ENCODE peak calls at places on chromosomes 5 and 9, in four cellular contexts. One of them, this sample, is unnamed.
A peak's percentile ranks its signal among the peaks of the same experiment; 100 is the strongest.

GRCh38 chr9:108746001-108746400 is 109.8 kb downstream of the ACTL7B start:
- DNase-seq in neural progenitor cell: no peak
- DNase-seq in AG09319: no peak
- DNase-seq in CD4-positive, alpha-beta T cell: no peak
- DNase-seq in this sample: no peak

GRCh38 chr5:150780816-150781221 is 2.3 kb downstream of the SMIM3 start:
- DNase-seq in CD4-positive, alpha-beta T cell: no peak
- DNase-seq in AG09319: no peak
- DNase-seq in neural progenitor cell: no peak
- DNase-seq in this sample: no peak

GRCh38 chr5:5404376-5404775 is 18.1 kb upstream of the ICE1 start:
- DNase-seq in AG09319: no peak
- DNase-seq in CD4-positive, alpha-beta T cell: no peak
- DNase-seq in neural progenitor cell: no peak
- DNase-seq in this sample: no peak

GRCh38 chr9:92947268-92948031 is at the start of gene FGD3:
- DNase-seq in CD4-positive, alpha-beta T cell: peak; percentile 55
- DNase-seq in neural progenitor cell: peak; percentile 38
- DNase-seq in AG09319: no peak
- DNase-seq in this sample: peak; percentile 53

GRCh38 chr9:79012561-79012960 is 559.2 kb upstream of the TLE4 start:
- DNase-seq in AG09319: no peak
- DNase-seq in neural progenitor cell: no peak
- DNase-seq in CD4-positive, alpha-beta T cell: no peak
- DNase-seq in this sample: no peak

GRCh38 chr5:174045470-174046025 is at the start of gene NSG2:
- DNase-seq in neural progenitor cell: peak; percentile 98
- DNase-seq in AG09319: peak; percentile 19
- DNase-seq in CD4-positive, alpha-beta T cell: no peak
- DNase-seq in this sample: peak; percentile 89

GRCh38 chr5:137481596-137481995 is 17.5 kb downstream of the SPOCK1 start:
- DNase-seq in CD4-positive, alpha-beta T cell: no peak
- DNase-seq in AG09319: no peak
- DNase-seq in neural progenitor cell: no peak
- DNase-seq in this sample: no peak

GRCh38 chr5:129410488-129410887 is 49.6 kb upstream of the ADAMTS19 start:
- DNase-seq in CD4-positive, alpha-beta T cell: no peak
- DNase-seq in neural progenitor cell: peak; percentile 68
- DNase-seq in AG09319: no peak
- DNase-seq in this sample: no peak

GRCh38 chr9:95495988-95496387 is 20.8 kb downstream of the PTCH1 start:
- DNase-seq in AG09319: no peak
- DNase-seq in neural progenitor cell: peak; percentile 93
- DNase-seq in CD4-positive, alpha-beta T cell: no peak
- DNase-seq in this sample: no peak

GRCh38 chr5:179375966-179376365 is 30.7 kb upstream of the ADAMTS2 start:
- DNase-seq in CD4-positive, alpha-beta T cell: no peak
- DNase-seq in neural progenitor cell: no peak
- DNase-seq in AG09319: no peak
- DNase-seq in this sample: no peak

GRCh38 chr5:54909911-54910870 is 75.2 kb downstream of the ESM1 start:
- DNase-seq in AG09319: peak; percentile 32
- DNase-seq in neural progenitor cell: no peak
- DNase-seq in CD4-positive, alpha-beta T cell: no peak
- DNase-seq in this sample: no peak

GRCh38 chr5:69217154-69217731 is 17.4 kb upstream of the CDK7 start:
- DNase-seq in CD4-positive, alpha-beta T cell: peak; percentile 94
- DNase-seq in AG09319: no peak
- DNase-seq in neural progenitor cell: no peak
- DNase-seq in this sample: no peak

GRCh38 chr5:123771715-123772114 is 259.7 kb downstream of the CSNK1G3 start:
- DNase-seq in AG09319: no peak
- DNase-seq in CD4-positive, alpha-beta T cell: no peak
- DNase-seq in neural progenitor cell: peak; percentile 15
- DNase-seq in this sample: no peak

GRCh38 chr5:38835887-38836286 is 9.9 kb upstream of the OSMR start:
- DNase-seq in CD4-positive, alpha-beta T cell: no peak
- DNase-seq in neural progenitor cell: peak; percentile 3
- DNase-seq in AG09319: no peak
- DNase-seq in this sample: no peak

GRCh38 chr5:68225188-68225910 is 9.8 kb downstream of the PIK3R1 start:
- DNase-seq in AG09319: peak; percentile 69
- DNase-seq in neural progenitor cell: no peak
- DNase-seq in CD4-positive, alpha-beta T cell: no peak
- DNase-seq in this sample: no peak

GRCh38 chr5:112649882-112650281 is 87.8 kb upstream of the APC start:
- DNase-seq in CD4-positive, alpha-beta T cell: no peak
- DNase-seq in AG09319: no peak
- DNase-seq in neural progenitor cell: no peak
- DNase-seq in this sample: no peak

GRCh38 chr9:73137286-73137899 is 14.3 kb upstream of the ANXA1 start:
- DNase-seq in neural progenitor cell: peak; percentile 27
- DNase-seq in CD4-positive, alpha-beta T cell: no peak
- DNase-seq in AG09319: no peak
- DNase-seq in this sample: no peak

GRCh38 chr9:135219676-135220600 is 132.5 kb downstream of the OLFM1 start:
- DNase-seq in neural progenitor cell: no peak
- DNase-seq in AG09319: no peak
- DNase-seq in CD4-positive, alpha-beta T cell: no peak
- DNase-seq in this sample: no peak

GRCh38 chr5:91955610-91956009 is 572.5 kb upstream of the ARRDC3 start:
- DNase-seq in CD4-positive, alpha-beta T cell: no peak
- DNase-seq in neural progenitor cell: no peak
- DNase-seq in AG09319: no peak
- DNase-seq in this sample: no peak

GRCh38 chr5:98872679-98873078 is 56.1 kb downstream of the CHD1 start:
- DNase-seq in AG09319: no peak
- DNase-seq in neural progenitor cell: no peak
- DNase-seq in CD4-positive, alpha-beta T cell: no peak
- DNase-seq in this sample: no peak

GRCh38 chr9:94757158-94757557 is 30.7 kb downstream of the AOPEP start:
- DNase-seq in CD4-positive, alpha-beta T cell: no peak
- DNase-seq in neural progenitor cell: no peak
- DNase-seq in AG09319: no peak
- DNase-seq in this sample: no peak

GRCh38 chr5:147690595-147690994 is 91.9 kb downstream of the JAKMIP2 start:
- DNase-seq in neural progenitor cell: no peak
- DNase-seq in CD4-positive, alpha-beta T cell: no peak
- DNase-seq in AG09319: no peak
- DNase-seq in this sample: no peak

GRCh38 chr5:55918097-55919035 is 67.2 kb downstream of the IL31RA start:
- DNase-seq in AG09319: no peak
- DNase-seq in CD4-positive, alpha-beta T cell: no peak
- DNase-seq in neural progenitor cell: no peak
- DNase-seq in this sample: no peak

GRCh38 chr5:22779499-22779898 is 73.6 kb downstream of the CDH12 start:
- DNase-seq in CD4-positive, alpha-beta T cell: no peak
- DNase-seq in AG09319: no peak
- DNase-seq in neural progenitor cell: no peak
- DNase-seq in this sample: no peak

GRCh38 chr9:79962836-79963235 is 391.1 kb downstream of the TLE4 start:
- DNase-seq in neural progenitor cell: peak; percentile 77
- DNase-seq in AG09319: no peak
- DNase-seq in CD4-positive, alpha-beta T cell: no peak
- DNase-seq in this sample: no peak

GRCh38 chr5:58666598-58667595 is 84.0 kb downstream of the RAB3C start:
- DNase-seq in neural progenitor cell: peak; percentile 61
- DNase-seq in AG09319: no peak
- DNase-seq in CD4-positive, alpha-beta T cell: no peak
- DNase-seq in this sample: no peak

GRCh38 chr5:95285406-95285761 is 490 bp upstream of the MCTP1 start:
- DNase-seq in CD4-positive, alpha-beta T cell: no peak
- DNase-seq in neural progenitor cell: peak; percentile 53
- DNase-seq in AG09319: no peak
- DNase-seq in this sample: no peak

GRCh38 chr5:151684690-151685361 is 1.9 kb downstream of the SPARC start:
- DNase-seq in neural progenitor cell: peak; percentile 72
- DNase-seq in CD4-positive, alpha-beta T cell: no peak
- DNase-seq in AG09319: peak; percentile 96
- DNase-seq in this sample: no peak

GRCh38 chr9:137150485-137151060 is 11.6 kb downstream of the GRIN1 start:
- DNase-seq in CD4-positive, alpha-beta T cell: no peak
- DNase-seq in neural progenitor cell: no peak
- DNase-seq in AG09319: no peak
- DNase-seq in this sample: no peak

GRCh38 chr5:55141945-55142690 is 17.9 kb upstream of the GPX8 start:
- DNase-seq in AG09319: no peak
- DNase-seq in neural progenitor cell: no peak
- DNase-seq in CD4-positive, alpha-beta T cell: no peak
- DNase-seq in this sample: no peak

GRCh38 chr5:145852990-145853389 is 17.8 kb upstream of the PRELID2 start:
- DNase-seq in AG09319: no peak
- DNase-seq in CD4-positive, alpha-beta T cell: no peak
- DNase-seq in neural progenitor cell: no peak
- DNase-seq in this sample: no peak

GRCh38 chr5:177438468-177438867 is 8.1 kb upstream of the PRR7 start:
- DNase-seq in AG09319: no peak
- DNase-seq in neural progenitor cell: no peak
- DNase-seq in CD4-positive, alpha-beta T cell: no peak
- DNase-seq in this sample: no peak

GRCh38 chr5:173971681-173972080 is 17.3 kb upstream of the C5orf47 start:
- DNase-seq in neural progenitor cell: no peak
- DNase-seq in CD4-positive, alpha-beta T cell: no peak
- DNase-seq in AG09319: no peak
- DNase-seq in this sample: no peak

GRCh38 chr5:72427016-72427415 is 80.2 kb downstream of the ZNF366 start:
- DNase-seq in CD4-positive, alpha-beta T cell: no peak
- DNase-seq in neural progenitor cell: no peak
- DNase-seq in AG09319: no peak
- DNase-seq in this sample: no peak

GRCh38 chr5:415928-416635 is 26.9 kb upstream of the EXOC3 start:
- DNase-seq in neural progenitor cell: peak; percentile 20
- DNase-seq in AG09319: no peak
- DNase-seq in CD4-positive, alpha-beta T cell: no peak
- DNase-seq in this sample: no peak

GRCh38 chr9:98807070-98807810 is at the start of gene GALNT12:
- DNase-seq in CD4-positive, alpha-beta T cell: peak; percentile 54
- DNase-seq in AG09319: no peak
- DNase-seq in neural progenitor cell: peak; percentile 80
- DNase-seq in this sample: peak; percentile 25

GRCh38 chr5:67530609-67531255 is 334.1 kb upstream of the CD180 start:
- DNase-seq in AG09319: no peak
- DNase-seq in neural progenitor cell: no peak
- DNase-seq in CD4-positive, alpha-beta T cell: no peak
- DNase-seq in this sample: no peak

GRCh38 chr9:127735530-127736176 is 559 bp upstream of the TOR2A start:
- DNase-seq in CD4-positive, alpha-beta T cell: no peak
- DNase-seq in AG09319: no peak
- DNase-seq in neural progenitor cell: peak; percentile 57
- DNase-seq in this sample: no peak
- TF ChIP-seq CTCF in CD4-positive, alpha-beta T cell: no peak
- TF ChIP-seq CTCF in AG09319: no peak
- TF ChIP-seq CTCF in neural progenitor cell: no peak
- TF ChIP-seq CTCF in this sample: no peak

GRCh38 chr9:69221036-69221435 is 47.0 kb downstream of the TJP2 start:
- DNase-seq in CD4-positive, alpha-beta T cell: no peak
- DNase-seq in AG09319: no peak
- DNase-seq in neural progenitor cell: no peak
- DNase-seq in this sample: no peak

GRCh38 chr9:69229367-69229766 is 55.3 kb downstream of the TJP2 start:
- DNase-seq in neural progenitor cell: no peak
- DNase-seq in AG09319: no peak
- DNase-seq in CD4-positive, alpha-beta T cell: no peak
- DNase-seq in this sample: no peak

GRCh38 chr9:69218166-69218565 is 44.1 kb downstream of the TJP2 start:
- DNase-seq in CD4-positive, alpha-beta T cell: no peak
- DNase-seq in AG09319: no peak
- DNase-seq in neural progenitor cell: no peak
- DNase-seq in this sample: no peak

GRCh38 chr9:69222953-69223352 is 48.9 kb downstream of the TJP2 start:
- DNase-seq in CD4-positive, alpha-beta T cell: no peak
- DNase-seq in neural progenitor cell: no peak
- DNase-seq in AG09319: no peak
- DNase-seq in this sample: no peak

DNA sequence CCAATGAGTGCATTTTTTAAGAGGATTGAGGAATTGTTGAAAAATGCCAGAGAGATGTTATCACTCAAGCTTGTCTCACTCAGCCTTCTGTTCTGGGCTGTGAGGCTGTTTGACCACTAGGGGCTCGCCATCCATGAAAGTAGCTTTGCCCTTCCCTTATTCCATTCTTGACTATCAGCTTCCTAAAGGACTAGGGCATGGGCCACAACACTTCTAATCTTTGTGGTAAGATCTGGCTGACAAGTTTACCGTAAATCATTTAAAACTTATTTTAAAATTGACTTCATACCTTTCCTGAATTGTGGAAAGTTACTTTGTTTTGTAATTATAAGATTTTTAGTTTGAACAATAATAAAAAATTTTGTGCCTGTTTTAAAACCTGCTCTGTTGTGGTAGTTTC is 49.5 kb downstream of the TJP2 start:
- DNase-seq in neural progenitor cell: peak; percentile 73
- DNase-seq in AG09319: no peak
- DNase-seq in CD4-positive, alpha-beta T cell: no peak
- DNase-seq in this sample: peak; percentile 18
- TF ChIP-seq CTCF in neural progenitor cell: peak; percentile 85
- TF ChIP-seq CTCF in AG09319: peak; percentile 66
- TF ChIP-seq CTCF in CD4-positive, alpha-beta T cell: no peak
- TF ChIP-seq CTCF in this sample: peak; percentile 80

GRCh38 chr5:93092349-93093105 is 488.5 kb downstream of the NR2F1-AS1 start:
- DNase-seq in CD4-positive, alpha-beta T cell: no peak
- DNase-seq in neural progenitor cell: no peak
- DNase-seq in AG09319: no peak
- DNase-seq in this sample: no peak
- TF ChIP-seq CTCF in CD4-positive, alpha-beta T cell: no peak
- TF ChIP-seq CTCF in neural progenitor cell: no peak
- TF ChIP-seq CTCF in AG09319: peak; percentile 57
- TF ChIP-seq CTCF in this sample: no peak

DNA sequence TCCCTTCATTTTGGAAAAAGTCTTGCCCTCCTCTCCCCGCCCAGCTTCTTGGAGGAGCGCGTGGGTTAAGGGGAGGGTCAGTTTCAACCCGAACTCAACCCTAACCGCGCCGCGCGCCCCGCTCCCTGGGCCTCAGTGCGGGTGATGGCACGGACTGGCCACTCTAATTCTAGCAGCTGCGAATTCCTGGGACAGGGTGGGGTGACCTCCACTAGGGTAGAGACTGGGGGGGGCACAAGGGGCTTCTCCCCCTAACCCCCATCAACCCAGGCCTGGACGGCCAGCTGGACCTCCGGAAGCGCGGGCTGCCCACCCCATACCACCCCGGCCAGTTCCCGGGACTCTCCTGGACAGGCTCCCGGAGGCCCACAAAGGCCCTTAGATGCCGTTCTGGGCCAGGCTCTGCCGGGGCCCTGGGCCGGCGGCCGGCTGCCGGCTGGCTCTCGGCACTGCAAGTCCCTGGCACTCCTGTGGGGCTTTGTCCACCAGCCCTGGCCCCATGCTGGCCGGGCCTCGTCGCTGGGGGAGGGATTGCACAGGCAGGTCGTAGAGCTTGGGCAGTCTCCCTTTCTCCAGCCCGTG is 7.2 kb upstream of the PSD2 start:
- DNase-seq in neural progenitor cell: peak; percentile 61
- DNase-seq in CD4-positive, alpha-beta T cell: no peak
- DNase-seq in AG09319: no peak
- DNase-seq in this sample: no peak
- TF ChIP-seq CTCF in neural progenitor cell: no peak
- TF ChIP-seq CTCF in CD4-positive, alpha-beta T cell: no peak
- TF ChIP-seq CTCF in AG09319: no peak
- TF ChIP-seq CTCF in this sample: no peak

GRCh38 chr5:52800394-52801213 is 12.9 kb downstream of the ITGA1 start:
- DNase-seq in CD4-positive, alpha-beta T cell: no peak
- DNase-seq in AG09319: no peak
- DNase-seq in neural progenitor cell: peak; percentile 73
- DNase-seq in this sample: peak; percentile 11
- TF ChIP-seq CTCF in CD4-positive, alpha-beta T cell: no peak
- TF ChIP-seq CTCF in AG09319: no peak
- TF ChIP-seq CTCF in neural progenitor cell: no peak
- TF ChIP-seq CTCF in this sample: peak; percentile 24